ENCODE peak calls at places on chromosomes 16 and 17, in nine cellular contexts. I is GM04504, S is pons, Q is non-pigmented ciliary epithelial cell, A is GM13976, C is NCI-H2081, U is A673, F is SHP77, G is GM06990. N is an unnamed sample.

GRCh38 chr16:72637306-72637705 is 410.6 kb downstream of the ZFHX3 start:
- DNase-seq in I (peak), S (no peak), Q (peak), A (no peak), C (no peak), U (no peak), F (no peak), G (no peak), N (no peak)

GRCh38 chr17:57486978-57487377 is 230.7 kb downstream of the MSI2 start:
- DNase-seq in I (no peak), S (peak), Q (no peak), A (no peak), C (no peak), U (no peak), F (no peak), G (no peak), N (no peak)

GRCh38 chr16:28136751-28137434 is 73.4 kb upstream of the GSG1L start:
- DNase-seq in I (no peak), S (peak), Q (no peak), A (no peak), C (no peak), U (peak), F (no peak), G (no peak), N (no peak)

GRCh38 chr17:8122923-8123694 is 797 bp downstream of the HES7 start:
- DNase-seq in I (no peak), S (no peak), Q (no peak), A (peak), C (no peak), U (peak), F (no peak), G (peak), N (peak)

GRCh38 chr17:30550512-30551273 is 73.5 kb downstream of the GOSR1 start:
- DNase-seq in I (no peak), S (peak), Q (no peak), A (no peak), C (no peak), U (no peak), F (no peak), G (peak), N (no peak)

GRCh38 chr17:67194134-67194533 is 50.9 kb downstream of the HELZ start:
- DNase-seq in I (no peak), S (no peak), Q (no peak), A (no peak), C (no peak), U (no peak), F (no peak), G (no peak), N (no peak)

GRCh38 chr17:4537451-4538235 is 17.5 kb downstream of the MYBBP1A start:
- DNase-seq in I (no peak), S (peak), Q (no peak), A (no peak), C (no peak), U (no peak), F (no peak), G (peak), N (no peak)

GRCh38 chr17:58997756-58998553 is 108.7 kb downstream of the TRIM37 start:
- DNase-seq in I (no peak), S (no peak), Q (no peak), A (no peak), C (no peak), U (no peak), F (no peak), G (no peak), N (no peak)

GRCh38 chr17:9669551-9670008 is 24.3 kb downstream of the USP43 start:
- DNase-seq in I (no peak), S (no peak), Q (no peak), A (no peak), C (no peak), U (no peak), F (no peak), G (no peak), N (no peak)

GRCh38 chr16:21646721-21647561 is 5.5 kb downstream of the IGSF6 start:
- DNase-seq in I (no peak), S (no peak), Q (no peak), A (peak), C (no peak), U (no peak), F (no peak), G (peak), N (no peak)

GRCh38 chr17:27398691-27399090 is 57.6 kb upstream of the KSR1 start:
- DNase-seq in I (no peak), S (no peak), Q (no peak), A (no peak), C (no peak), U (no peak), F (no peak), G (no peak), N (no peak)

GRCh38 chr17:60160829-60161501 is 11.2 kb downstream of the CA4 start:
- DNase-seq in I (no peak), S (no peak), Q (no peak), A (no peak), C (no peak), U (no peak), F (no peak), G (no peak), N (peak)